ENCODE peak calls at places on chromosomes 12 and 14, in five cellular contexts. One of them, this sample, is unnamed.
A peak's percentile ranks its signal among the peaks of the same experiment; 100 is the strongest.

GRCh38 chr14:24094839-24095195 is 706 bp downstream of the PCK2 start:
- ATAC-seq in upper lobe of left lung: no peak
- ATAC-seq in HepG2: peak; percentile 0
- ATAC-seq in GM12878: peak; percentile 1
- ATAC-seq in K562: peak; percentile 0
- ATAC-seq in this sample: no peak

GRCh38 chr12:116454950-116455447 is 104.2 kb upstream of the MAP1LC3B2 start:
- ATAC-seq in upper lobe of left lung: peak; percentile 48
- ATAC-seq in K562: no peak
- ATAC-seq in HepG2: no peak
- ATAC-seq in GM12878: no peak
- ATAC-seq in this sample: no peak

GRCh38 chr12:132373967-132374820 is 44.8 kb upstream of the GALNT9 start:
- ATAC-seq in upper lobe of left lung: peak; percentile 29
- ATAC-seq in HepG2: peak; percentile 36
- ATAC-seq in K562: peak; percentile 51
- ATAC-seq in GM12878: no peak
- ATAC-seq in this sample: no peak

GRCh38 chr14:49786315-49786714 is 18.4 kb downstream of the KLHDC2 start:
- ATAC-seq in upper lobe of left lung: no peak
- ATAC-seq in K562: no peak
- ATAC-seq in HepG2: no peak
- ATAC-seq in GM12878: no peak
- ATAC-seq in this sample: no peak

GRCh38 chr12:6953417-6954315 is 2.5 kb downstream of the PTPN6 start:
- ATAC-seq in upper lobe of left lung: peak; percentile 77
- ATAC-seq in GM12878: peak; percentile 51
- ATAC-seq in K562: peak; percentile 46
- ATAC-seq in HepG2: no peak
- ATAC-seq in this sample: peak; percentile 54

GRCh38 chr12:85308374-85308773 is 28.4 kb downstream of the ALX1 start:
- ATAC-seq in upper lobe of left lung: no peak
- ATAC-seq in GM12878: no peak
- ATAC-seq in HepG2: no peak
- ATAC-seq in K562: no peak
- ATAC-seq in this sample: no peak

GRCh38 chr14:102903889-102904512 is 18.5 kb upstream of the AMN start:
- ATAC-seq in K562: no peak
- ATAC-seq in upper lobe of left lung: no peak
- ATAC-seq in GM12878: no peak
- ATAC-seq in HepG2: no peak
- ATAC-seq in this sample: no peak

GRCh38 chr12:90298289-90298948 is 589.8 kb upstream of the ATP2B1 start:
- ATAC-seq in K562: no peak
- ATAC-seq in GM12878: peak; percentile 61
- ATAC-seq in upper lobe of left lung: no peak
- ATAC-seq in HepG2: no peak
- ATAC-seq in this sample: no peak

GRCh38 chr12:13981296-13981962 is at the start of gene GRIN2B:
- ATAC-seq in GM12878: no peak
- ATAC-seq in HepG2: no peak
- ATAC-seq in upper lobe of left lung: peak; percentile 18
- ATAC-seq in K562: no peak
- ATAC-seq in this sample: no peak

DNA sequence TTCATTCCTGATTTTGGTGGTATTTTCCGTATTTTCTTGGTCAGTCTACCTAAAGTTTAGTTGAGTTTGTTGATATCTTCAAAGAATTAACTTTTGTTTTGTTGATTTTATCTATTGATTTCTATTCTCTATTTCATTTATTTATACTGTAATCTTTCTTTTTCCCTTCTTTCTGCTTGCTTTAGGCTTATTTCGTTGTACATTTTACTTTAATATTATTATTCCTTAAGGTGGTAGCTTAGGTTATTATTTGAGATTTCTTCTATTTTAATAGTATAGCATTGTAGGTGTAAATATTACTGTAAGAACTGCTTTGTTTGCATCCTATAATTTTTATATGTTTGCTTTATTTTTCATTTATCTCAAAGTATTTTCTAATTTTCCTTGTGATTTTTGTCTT is 21.4 kb upstream of the KLRF1 start:
- ATAC-seq in upper lobe of left lung: no peak
- ATAC-seq in HepG2: no peak
- ATAC-seq in GM12878: no peak
- ATAC-seq in K562: no peak
- ATAC-seq in this sample: no peak
- H3K27ac ChIP-seq in upper lobe of left lung: no peak overlapping the region
- H3K27ac ChIP-seq in HepG2: no peak overlapping the region
- H3K27ac ChIP-seq in GM12878: no peak overlapping the region
- H3K27ac ChIP-seq in K562: no peak overlapping the region
- H3K27ac ChIP-seq in this sample: no peak overlapping the region

GRCh38 chr14:98906123-98906995 is 365.6 kb downstream of the BCL11B start:
- ATAC-seq in HepG2: no peak
- ATAC-seq in GM12878: no peak
- ATAC-seq in K562: no peak
- ATAC-seq in upper lobe of left lung: peak; percentile 77
- ATAC-seq in this sample: peak; percentile 35

GRCh38 chr14:98901511-98902205 is 370.3 kb downstream of the BCL11B start:
- ATAC-seq in K562: no peak
- ATAC-seq in GM12878: no peak
- ATAC-seq in upper lobe of left lung: no peak
- ATAC-seq in HepG2: no peak
- ATAC-seq in this sample: no peak

GRCh38 chr14:98904677-98905076 is 367.3 kb downstream of the BCL11B start:
- ATAC-seq in upper lobe of left lung: no peak
- ATAC-seq in HepG2: no peak
- ATAC-seq in GM12878: no peak
- ATAC-seq in K562: no peak
- ATAC-seq in this sample: no peak

GRCh38 chr14:98900721-98901272 is 371.2 kb downstream of the BCL11B start:
- ATAC-seq in HepG2: no peak
- ATAC-seq in K562: no peak
- ATAC-seq in GM12878: no peak
- ATAC-seq in upper lobe of left lung: no peak
- ATAC-seq in this sample: no peak

GRCh38 chr14:98903371-98903770 is 368.6 kb downstream of the BCL11B start:
- ATAC-seq in upper lobe of left lung: no peak
- ATAC-seq in GM12878: no peak
- ATAC-seq in K562: no peak
- ATAC-seq in HepG2: no peak
- ATAC-seq in this sample: no peak
- H3K27me3 ChIP-seq in upper lobe of left lung: no peaks in the 10 kb centered on the region
- H3K27me3 ChIP-seq in GM12878: no peaks in the 10 kb centered on the region
- H3K27me3 ChIP-seq in K562: peaks cover 7% of the 10 kb centered on the region
- H3K27me3 ChIP-seq in HepG2: no peaks in the 10 kb centered on the region
- H3K27me3 ChIP-seq in this sample: peaks cover 60% of the 10 kb centered on the region

DNA sequence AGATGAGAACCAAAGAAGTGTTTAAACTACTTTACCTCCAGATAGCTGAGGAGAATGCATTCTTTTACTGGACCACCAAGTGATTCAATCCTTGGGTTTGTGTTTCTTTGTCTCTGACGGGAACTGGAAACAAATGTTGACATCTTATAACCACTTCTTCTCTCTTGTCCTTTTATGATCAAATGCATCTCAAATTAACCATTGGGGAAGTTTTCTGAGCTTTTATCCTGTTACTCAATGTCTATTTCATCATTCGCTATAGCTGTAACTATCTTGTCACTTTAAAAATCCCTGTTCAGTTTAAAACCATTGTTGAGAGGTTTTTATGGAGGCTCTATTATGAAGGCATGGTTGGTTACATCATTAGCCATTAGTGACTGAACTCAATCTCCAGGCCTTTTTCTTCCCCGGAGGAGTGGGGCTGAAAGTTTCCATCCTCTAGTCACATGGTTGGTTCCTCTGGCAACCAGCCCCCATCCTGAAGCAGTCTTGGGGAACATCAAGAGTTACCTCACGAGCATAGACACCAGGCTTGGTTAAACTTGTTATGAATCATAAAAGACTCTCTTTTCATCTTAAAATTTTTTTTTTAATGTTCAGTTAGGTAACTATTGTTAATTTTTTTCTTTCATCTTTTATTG is 2.7 kb upstream of the CLEC6A start:
- ATAC-seq in GM12878: no peak
- ATAC-seq in K562: no peak
- ATAC-seq in upper lobe of left lung: peak; percentile 72
- ATAC-seq in HepG2: no peak
- ATAC-seq in this sample: no peak
- TF ChIP-seq EP300 in GM12878: no peak
- TF ChIP-seq EP300 in K562: no peak
- TF ChIP-seq EP300 in upper lobe of left lung: no peak
- TF ChIP-seq EP300 in HepG2: no peak
- TF ChIP-seq EP300 in this sample: no peak

DNA sequence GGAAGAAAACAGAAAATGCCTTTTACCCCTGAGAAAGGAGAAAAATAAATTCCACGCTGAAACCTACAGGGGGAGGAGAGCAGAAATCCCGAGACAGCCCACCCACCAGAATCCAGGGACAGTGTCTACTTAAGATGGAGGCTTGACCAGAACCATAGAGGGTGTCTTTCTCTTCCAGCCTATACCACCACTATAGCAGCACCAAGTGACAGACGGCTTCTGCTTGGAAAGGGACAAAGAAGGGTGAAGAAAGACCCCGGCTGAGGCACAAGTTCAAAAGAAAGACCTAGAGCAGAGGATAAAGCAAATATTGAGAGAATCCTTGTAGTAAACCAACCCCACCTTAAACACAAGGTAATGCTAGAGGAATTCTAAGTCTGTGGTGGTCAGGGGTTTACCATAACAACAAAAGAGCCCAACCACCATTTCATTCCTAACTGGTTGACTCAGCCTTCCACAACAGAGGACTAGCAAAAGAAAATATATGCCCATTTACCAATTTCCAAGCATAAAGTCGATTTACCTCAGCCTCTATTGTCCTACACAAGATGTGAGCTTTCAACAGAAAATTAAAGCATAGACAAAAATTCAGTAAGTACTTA is 105.3 kb upstream of the FOXG1 start:
- ATAC-seq in K562: no peak
- ATAC-seq in HepG2: no peak
- ATAC-seq in GM12878: no peak
- ATAC-seq in upper lobe of left lung: no peak
- ATAC-seq in this sample: no peak
- H3K27ac ChIP-seq in K562: no peak overlapping the region
- H3K27ac ChIP-seq in HepG2: no peak overlapping the region
- H3K27ac ChIP-seq in GM12878: no peak overlapping the region
- H3K27ac ChIP-seq in upper lobe of left lung: no peak overlapping the region
- H3K27ac ChIP-seq in this sample: no peak overlapping the region

GRCh38 chr12:107780298-107780697 is 5.8 kb downstream of the ASCL4 start:
- ATAC-seq in GM12878: no peak
- ATAC-seq in HepG2: no peak
- ATAC-seq in upper lobe of left lung: no peak
- ATAC-seq in K562: no peak
- ATAC-seq in this sample: no peak
- H3K27me3 ChIP-seq in GM12878: peaks cover 2% of the 10 kb centered on the region
- H3K27me3 ChIP-seq in HepG2: peaks cover 1% of the 10 kb centered on the region
- H3K27me3 ChIP-seq in upper lobe of left lung: no peaks in the 10 kb centered on the region
- H3K27me3 ChIP-seq in K562: peaks cover 9% of the 10 kb centered on the region
- H3K27me3 ChIP-seq in this sample: peaks cover 43% of the 10 kb centered on the region

GRCh38 chr14:31265701-31266398 is 58.3 kb upstream of the HECTD1 start:
- ATAC-seq in K562: peak; percentile 68
- ATAC-seq in HepG2: peak; percentile 52
- ATAC-seq in GM12878: no peak
- ATAC-seq in upper lobe of left lung: no peak
- ATAC-seq in this sample: no peak

GRCh38 chr14:31266437-31267331 is 59.1 kb upstream of the HECTD1 start:
- ATAC-seq in HepG2: no peak
- ATAC-seq in GM12878: no peak
- ATAC-seq in upper lobe of left lung: no peak
- ATAC-seq in K562: no peak
- ATAC-seq in this sample: no peak

GRCh38 chr14:31261859-31262739 is 54.5 kb upstream of the HECTD1 start:
- ATAC-seq in HepG2: peak; percentile 49
- ATAC-seq in upper lobe of left lung: peak; percentile 50
- ATAC-seq in K562: no peak
- ATAC-seq in GM12878: peak; percentile 84
- ATAC-seq in this sample: peak; percentile 75

GRCh38 chr14:31261523-31261858 is 53.9 kb upstream of the HECTD1 start:
- ATAC-seq in HepG2: no peak
- ATAC-seq in K562: no peak
- ATAC-seq in upper lobe of left lung: no peak
- ATAC-seq in GM12878: no peak
- ATAC-seq in this sample: no peak

GRCh38 chr14:31263485-31264133 is 56.0 kb upstream of the HECTD1 start:
- ATAC-seq in upper lobe of left lung: peak; percentile 88
- ATAC-seq in HepG2: peak; percentile 73
- ATAC-seq in K562: no peak
- ATAC-seq in GM12878: no peak
- ATAC-seq in this sample: peak; percentile 91
- TF ChIP-seq EP300 in upper lobe of left lung: peak; percentile 34
- TF ChIP-seq EP300 in HepG2: no peak
- TF ChIP-seq EP300 in K562: no peak
- TF ChIP-seq EP300 in GM12878: no peak
- TF ChIP-seq EP300 in this sample: no peak

DNA sequence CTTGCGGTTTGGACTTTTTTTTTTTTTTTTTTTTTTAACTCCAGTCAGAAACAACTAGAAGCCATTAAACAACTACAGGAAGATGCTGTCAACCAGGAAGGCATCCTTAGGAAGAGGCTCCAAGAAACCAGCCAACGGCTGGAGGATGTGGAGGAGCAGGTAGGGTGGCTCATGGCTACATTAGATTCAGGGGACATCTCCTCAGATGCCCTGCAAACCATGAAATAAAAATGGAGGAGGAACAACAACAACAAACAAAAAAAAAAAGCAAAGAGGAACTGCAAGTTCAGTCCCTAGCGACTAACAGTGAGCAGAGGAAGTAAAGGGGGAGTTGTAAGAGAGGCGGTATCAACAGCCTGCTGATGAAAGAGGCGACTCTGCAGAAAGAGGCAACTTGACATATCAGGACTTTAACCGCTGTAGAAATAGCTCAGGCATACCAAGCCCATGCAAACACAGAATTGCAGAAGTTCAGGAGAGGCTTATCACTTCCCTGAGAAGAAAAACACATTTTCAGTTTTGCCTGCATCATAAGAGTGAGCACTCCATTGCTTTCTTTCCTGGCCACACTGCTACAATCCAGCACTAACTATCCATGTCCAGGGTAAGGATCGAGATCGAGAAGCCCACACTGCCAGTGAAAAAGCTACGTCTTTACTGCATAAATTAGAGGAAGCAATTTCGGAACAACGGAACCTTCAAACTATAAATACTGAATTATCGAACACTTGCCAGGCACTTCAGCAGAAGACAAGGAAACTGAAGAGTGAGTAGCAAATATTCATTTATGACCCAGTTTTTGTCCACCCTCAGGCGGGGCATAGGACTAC is 103.5 kb upstream of the BCAT1 start:
- ATAC-seq in HepG2: peak; percentile 97
- ATAC-seq in K562: peak; percentile 86
- ATAC-seq in GM12878: peak; percentile 79
- ATAC-seq in upper lobe of left lung: peak; percentile 93
- ATAC-seq in this sample: peak; percentile 73
- H3K27ac ChIP-seq in HepG2: no peak overlapping the region
- H3K27ac ChIP-seq in K562: peak overlapping the region; percentile 63
- H3K27ac ChIP-seq in GM12878: peak overlapping the region; percentile 92
- H3K27ac ChIP-seq in upper lobe of left lung: peak overlapping the region; percentile 80
- H3K27ac ChIP-seq in this sample: peak overlapping the region; percentile 26

DNA sequence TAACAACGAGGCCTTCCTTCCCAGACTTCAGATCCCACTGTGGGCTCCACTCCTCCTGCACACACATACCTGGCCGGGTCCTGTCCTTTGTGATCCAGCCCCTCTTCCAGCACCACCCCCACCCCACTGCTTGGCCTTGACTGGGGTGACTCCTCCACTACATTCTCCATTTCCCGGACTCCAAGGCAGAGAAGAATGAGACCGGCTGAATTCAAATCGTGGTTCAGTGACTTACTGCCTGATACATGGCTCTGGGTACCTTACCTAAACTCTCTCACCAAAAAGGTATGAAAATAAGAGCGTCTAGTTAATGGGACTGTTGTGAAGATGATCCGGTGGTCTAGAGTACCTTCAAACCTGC is 1.7 kb upstream of the ZBTB42 start:
- ATAC-seq in upper lobe of left lung: no peak
- ATAC-seq in GM12878: no peak
- ATAC-seq in HepG2: no peak
- ATAC-seq in K562: no peak
- ATAC-seq in this sample: no peak
- H3K27me3 ChIP-seq in upper lobe of left lung: no peaks in the 10 kb centered on the region
- H3K27me3 ChIP-seq in GM12878: no peaks in the 10 kb centered on the region
- H3K27me3 ChIP-seq in HepG2: no peaks in the 10 kb centered on the region
- H3K27me3 ChIP-seq in K562: no peaks in the 10 kb centered on the region
- H3K27me3 ChIP-seq in this sample: no peaks in the 10 kb centered on the region

This sample was measured in gastroesophageal sphincter.